ENCODE peak calls at places on chromosome X, in six cellular contexts. M, X, A, H, G and K are unnamed samples.

GRCh38 chrX:38891641-38892413 is 90.6 kb downstream of the MID1IP1 start:
- DNase-seq in M (no peak), X (no peak), A (no peak), H (no peak), G (no peak), K (no peak)

GRCh38 chrX:21821875-21822274 is 17.5 kb upstream of the MBTPS2 start:
- DNase-seq in M (no peak), X (no peak), A (no peak), H (peak), G (no peak), K (no peak)

GRCh38 chrX:14029425-14030247 is at the start of gene GEMIN8:
- DNase-seq in M (peak), X (peak), A (peak), H (peak), G (peak), K (peak)

GRCh38 chrX:88612870-88613329 is 134.1 kb upstream of the CPXCR1 start:
- DNase-seq in M (no peak), X (no peak), A (no peak), H (peak), G (no peak), K (no peak)

GRCh38 chrX:30620980-30621716 is 32.1 kb upstream of the GK start:
- DNase-seq in M (no peak), X (no peak), A (peak), H (no peak), G (no peak), K (peak)

GRCh38 chrX:107934262-107934661 is 47.9 kb downstream of the TEX13B start:
- DNase-seq in M (no peak), X (no peak), A (no peak), H (no peak), G (no peak), K (no peak)

GRCh38 chrX:48958635-48959094 is 1.3 kb upstream of the OTUD5 start:
- DNase-seq in M (peak), X (no peak), A (peak), H (peak), G (peak), K (peak)

GRCh38 chrX:50471390-50471789 is 765 bp upstream of the DGKK start:
- DNase-seq in M (no peak), X (peak), A (no peak), H (no peak), G (no peak), K (no peak)

GRCh38 chrX:154396948-154397887 is 959 bp upstream of the RPL10 start:
- DNase-seq in M (peak), X (peak), A (peak), H (peak), G (peak), K (peak)

GRCh38 chrX:11756354-11757318 is 1.4 kb upstream of the MSL3 start:
- DNase-seq in M (no peak), X (no peak), A (no peak), H (no peak), G (no peak), K (no peak)

GRCh38 chrX:123626962-123627361 is 105.9 kb downstream of the THOC2 start:
- DNase-seq in M (no peak), X (no peak), A (no peak), H (no peak), G (no peak), K (no peak)

GRCh38 chrX:153245288-153245731 is 66.2 kb downstream of the MAGEA1 start:
- DNase-seq in M (no peak), X (peak), A (peak), H (no peak), G (peak), K (no peak)

GRCh38 chrX:48957477-48957826 is at the start of gene OTUD5:
- DNase-seq in M (peak), X (no peak), A (peak), H (peak), G (no peak), K (peak)

GRCh38 chrX:54785901-54786300 is 12.2 kb downstream of the ITIH6 start:
- DNase-seq in M (peak), X (peak), A (peak), H (peak), G (no peak), K (peak)

GRCh38 chrX:72540318-72540717 is 32.3 kb downstream of the HDAC8 start:
- DNase-seq in M (no peak), X (no peak), A (peak), H (peak), G (peak), K (peak)

GRCh38 chrX:146906166-146906565 is 91.6 kb upstream of the CXorf51A start:
- DNase-seq in M (no peak), X (no peak), A (no peak), H (no peak), G (no peak), K (no peak)

GRCh38 chrX:16855363-16856075 is 14.6 kb downstream of the RBBP7 start:
- DNase-seq in M (no peak), X (no peak), A (no peak), H (no peak), G (no peak), K (no peak)

GRCh38 chrX:109856974-109857373 is 123.9 kb upstream of the ACSL4 start:
- DNase-seq in M (no peak), X (no peak), A (peak), H (peak), G (peak), K (peak)

GRCh38 chrX:413322-414201 is 26.9 kb upstream of the PPP2R3B start:
- DNase-seq in M (peak), X (peak), A (no peak), H (no peak), G (peak), K (no peak)

GRCh38 chrX:149286940-149287349 is 218.2 kb downstream of the IDS start:
- DNase-seq in M (peak), X (peak), A (peak), H (peak), G (peak), K (peak)

GRCh38 chrX:19046343-19047215 is 62.7 kb upstream of the PHKA2 start:
- DNase-seq in M (no peak), X (no peak), A (no peak), H (no peak), G (no peak), K (peak)

GRCh38 chrX:44010626-44011025 is 37.4 kb upstream of the NDP start:
- DNase-seq in M (no peak), X (no peak), A (no peak), H (no peak), G (no peak), K (no peak)

GRCh38 chrX:44012484-44013096 is 39.4 kb upstream of the NDP start:
- DNase-seq in M (no peak), X (no peak), A (no peak), H (no peak), G (peak), K (peak)

GRCh38 chrX:44016906-44017305 is 43.7 kb upstream of the NDP start:
- DNase-seq in M (no peak), X (no peak), A (no peak), H (no peak), G (no peak), K (no peak)

DNA sequence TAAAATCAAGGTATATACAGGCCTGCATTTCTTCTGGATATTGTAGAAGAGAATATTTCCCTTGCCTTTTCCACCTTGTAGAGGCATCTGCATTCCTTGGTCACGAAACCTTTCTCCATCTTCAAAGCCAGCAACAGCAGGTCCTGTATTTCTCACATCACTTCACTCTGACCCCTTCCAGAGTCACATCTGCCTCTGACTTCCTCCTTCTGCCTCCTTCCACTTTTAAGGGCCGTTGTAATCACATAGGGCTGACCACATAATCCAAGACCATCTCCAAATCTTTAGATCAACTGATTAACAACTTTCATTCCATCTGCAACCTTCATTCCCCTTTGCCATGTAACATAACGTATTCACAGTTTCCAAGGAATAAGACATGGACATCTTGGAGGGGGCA is 38.3 kb upstream of the NDP start:
- DNase-seq in M (no peak), X (no peak), A (no peak), H (no peak), G (no peak), K (no peak)
- TF ChIP-seq JUN in M (no peak), X (no peak), A (no peak), H (no peak), G (no peak), K (no peak)

GRCh38 chrX:132758778-132759177 is 199.7 kb downstream of the HS6ST2 start:
- DNase-seq in M (no peak), X (no peak), A (no peak), H (no peak), G (no peak), K (no peak)

GRCh38 chrX:132751043-132751690 is 207.3 kb downstream of the HS6ST2 start:
- DNase-seq in M (no peak), X (peak), A (no peak), H (no peak), G (no peak), K (no peak)

DNA sequence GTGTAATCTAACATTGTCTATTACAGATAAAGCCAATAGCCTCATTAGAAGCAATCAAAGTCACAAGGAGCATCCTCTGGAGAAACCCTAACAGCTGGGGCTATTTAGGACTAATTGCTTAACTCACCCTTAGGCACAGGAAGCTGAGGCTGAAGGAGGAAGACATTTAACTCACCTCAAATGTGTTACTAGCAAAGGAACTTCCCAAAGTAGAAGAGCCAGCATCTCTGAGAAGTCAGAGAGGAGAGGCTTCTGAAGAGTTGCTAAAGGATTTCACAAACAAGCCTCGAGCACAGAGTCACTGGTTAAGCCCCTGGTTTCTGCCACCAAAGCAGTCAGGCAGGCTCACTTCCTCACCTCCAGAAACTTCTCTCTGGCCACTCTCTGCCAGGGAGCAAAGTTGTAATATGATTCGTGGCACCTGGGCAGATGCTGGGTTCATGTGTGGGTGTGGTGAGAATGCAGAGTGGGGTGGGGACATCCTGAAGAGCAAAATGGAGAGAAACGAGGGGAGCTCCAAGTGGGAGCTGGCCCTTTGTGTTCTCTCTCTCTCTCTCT is 201.3 kb downstream of the HS6ST2 start:
- DNase-seq in M (no peak), X (no peak), A (no peak), H (no peak), G (no peak), K (no peak)
- TF ChIP-seq JUN in M (no peak), X (no peak), A (no peak), H (no peak), G (no peak), K (no peak)

GRCh38 chrX:96566856-96567255 is 117.8 kb upstream of the DIAPH2 start:
- DNase-seq in M (no peak), X (no peak), A (no peak), H (no peak), G (no peak), K (no peak)

GRCh38 chrX:96568088-96568487 is 116.6 kb upstream of the DIAPH2 start:
- DNase-seq in M (no peak), X (no peak), A (no peak), H (no peak), G (no peak), K (no peak)

GRCh38 chrX:96569034-96569433 is 115.6 kb upstream of the DIAPH2 start:
- DNase-seq in M (no peak), X (no peak), A (no peak), H (no peak), G (no peak), K (no peak)

GRCh38 chrX:96564595-96564994 is 120.0 kb upstream of the DIAPH2 start:
- DNase-seq in M (no peak), X (no peak), A (no peak), H (no peak), G (no peak), K (no peak)

DNA sequence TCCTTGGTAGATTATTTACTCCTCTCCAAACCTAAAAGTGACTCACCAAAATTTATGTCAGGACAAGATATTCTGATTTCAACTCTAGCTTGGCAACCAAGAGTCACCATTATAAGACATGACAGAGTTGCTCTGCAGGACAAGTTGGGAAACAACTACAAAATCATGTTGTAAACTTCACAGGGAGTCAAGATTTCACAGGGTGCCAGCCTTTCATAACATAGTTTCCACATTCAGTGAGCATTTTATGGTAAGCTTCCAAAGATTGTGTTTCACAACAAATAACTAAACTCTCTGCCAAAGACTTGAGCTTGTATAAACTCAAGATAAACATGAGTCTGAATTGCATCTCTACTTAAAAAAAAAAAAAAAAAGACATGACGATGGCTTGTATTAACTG is 121.0 kb upstream of the DIAPH2 start:
- DNase-seq in M (no peak), X (no peak), A (no peak), H (no peak), G (no peak), K (peak)
- TF ChIP-seq JUN in M (no peak), X (no peak), A (no peak), H (no peak), G (no peak), K (no peak)

GRCh38 chrX:119121341-119121740 is 6.3 kb downstream of the KIAA1210 start:
- DNase-seq in M (no peak), X (no peak), A (no peak), H (no peak), G (no peak), K (no peak)

DNA sequence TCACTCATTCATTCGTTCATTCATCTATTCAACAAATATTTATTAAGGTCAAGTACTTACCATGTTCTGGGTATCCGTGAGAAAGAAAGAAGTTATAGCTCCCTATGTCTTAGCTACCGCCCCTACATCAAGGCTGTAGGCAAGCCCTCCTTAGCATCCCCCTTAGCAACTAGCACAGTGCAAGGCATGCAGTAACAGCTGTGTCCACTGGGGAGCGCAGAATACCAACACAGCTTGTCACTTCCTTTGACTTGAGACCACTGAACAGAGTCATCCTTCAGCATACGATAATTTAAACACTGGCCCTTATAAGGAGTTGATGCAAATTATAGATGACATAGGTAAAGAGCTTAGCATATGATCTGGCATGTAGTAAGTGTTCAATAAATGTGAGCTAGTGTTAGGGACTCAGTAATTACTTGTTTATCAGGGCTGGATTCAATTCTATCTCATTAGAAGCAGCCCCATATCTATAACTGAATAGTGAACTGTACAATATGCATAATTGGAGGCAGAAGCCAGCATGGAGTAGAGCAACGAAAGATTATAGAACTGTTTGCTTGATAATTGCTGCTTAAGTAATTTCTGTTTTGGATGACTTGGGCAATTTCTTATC is 8.7 kb downstream of the KIAA1210 start:
- DNase-seq in M (peak), X (peak), A (peak), H (peak), G (peak), K (peak)
- TF ChIP-seq JUN in M (no peak), X (no peak), A (no peak), H (no peak), G (no peak), K (no peak)

GRCh38 chrX:151789179-151789800 is 54.7 kb downstream of the CNGA2 start:
- DNase-seq in M (no peak), X (no peak), A (peak), H (no peak), G (peak), K (peak)
- TF ChIP-seq JUN in M (no peak), X (no peak), A (no peak), H (no peak), G (no peak), K (no peak)

GRCh38 chrX:74107666-74108065 is 196.3 kb upstream of the ZCCHC13 start:
- DNase-seq in M (no peak), X (no peak), A (no peak), H (no peak), G (no peak), K (no peak)

DNA sequence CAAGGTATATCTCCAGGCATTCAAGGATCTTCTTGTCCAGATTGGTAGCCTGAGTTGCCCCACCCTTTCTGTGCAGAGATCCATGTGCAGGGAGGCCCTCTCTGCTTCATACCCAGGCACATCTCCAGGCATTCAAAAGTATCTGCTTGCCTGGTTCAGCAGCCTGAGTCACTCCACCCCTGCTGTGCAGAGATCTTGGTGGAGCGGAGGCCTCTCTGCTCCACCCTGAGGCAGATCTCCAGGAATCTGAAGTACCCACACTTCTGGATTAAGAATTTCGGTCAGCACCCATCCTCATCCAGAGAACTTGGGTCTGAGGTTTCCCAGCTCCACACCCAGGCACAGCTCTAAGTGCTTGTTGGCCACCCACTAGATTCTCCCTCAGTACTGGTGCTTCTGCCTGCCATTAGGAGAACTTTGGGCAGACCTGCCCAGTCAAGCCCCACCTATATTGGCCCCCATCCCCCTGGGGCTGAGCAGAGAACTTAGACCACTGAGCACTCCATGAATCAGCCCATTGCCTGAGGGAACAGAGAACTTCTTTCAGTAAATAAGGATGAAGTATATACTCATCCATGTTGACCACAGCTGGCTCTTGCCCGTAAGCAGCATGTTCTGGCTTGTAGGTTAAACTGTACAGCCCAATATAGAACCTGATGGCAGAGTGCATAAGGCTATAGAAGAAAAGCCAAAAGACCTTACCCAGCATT is 199.5 kb upstream of the ZCCHC13 start:
- DNase-seq in M (no peak), X (no peak), A (no peak), H (no peak), G (no peak), K (no peak)
- TF ChIP-seq JUN in M (no peak), X (no peak), A (no peak), H (no peak), G (no peak), K (no peak)

GRCh38 chrX:40201486-40201885 is 103.7 kb upstream of the BCOR start:
- DNase-seq in M (no peak), X (no peak), A (no peak), H (no peak), G (no peak), K (no peak)

GRCh38 chrX:40197071-40197470 is 99.3 kb upstream of the BCOR start:
- DNase-seq in M (no peak), X (no peak), A (peak), H (no peak), G (no peak), K (no peak)

GRCh38 chrX:40195368-40195767 is 97.6 kb upstream of the BCOR start:
- DNase-seq in M (no peak), X (no peak), A (no peak), H (no peak), G (no peak), K (no peak)

GRCh38 chrX:40202456-40202855 is 104.7 kb upstream of the BCOR start:
- DNase-seq in M (no peak), X (no peak), A (no peak), H (no peak), G (no peak), K (no peak)

DNA sequence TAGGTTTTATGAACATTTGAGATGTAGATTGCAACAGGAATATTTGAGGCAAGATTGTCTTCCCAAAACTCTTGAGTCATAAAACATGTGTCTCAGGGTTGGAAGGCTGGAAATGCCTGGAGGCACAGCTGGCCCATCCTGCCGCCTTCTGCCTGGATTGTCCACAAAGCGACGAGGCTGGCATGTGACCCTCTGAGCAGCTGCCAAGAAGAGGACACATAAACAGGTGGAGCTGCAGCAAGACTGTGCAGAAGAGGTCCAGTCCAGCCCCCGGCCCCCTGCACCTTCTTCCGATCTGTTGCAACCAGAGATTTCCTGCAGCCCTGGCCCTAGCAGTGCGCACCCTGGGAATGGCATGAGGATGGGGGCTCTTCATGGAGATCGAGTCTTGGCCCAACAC is 101.9 kb upstream of the BCOR start:
- DNase-seq in M (no peak), X (no peak), A (no peak), H (no peak), G (no peak), K (no peak)
- TF ChIP-seq JUN in M (no peak), X (no peak), A (no peak), H (no peak), G (no peak), K (no peak)

GRCh38 chrX:130805906-130806305 is 97.1 kb downstream of the ENOX2 start:
- DNase-seq in M (no peak), X (no peak), A (no peak), H (no peak), G (no peak), K (no peak)

GRCh38 chrX:130803537-130803936 is 99.5 kb downstream of the ENOX2 start:
- DNase-seq in M (no peak), X (no peak), A (no peak), H (no peak), G (no peak), K (no peak)

GRCh38 chrX:130799393-130799792 is 103.6 kb downstream of the ENOX2 start:
- DNase-seq in M (no peak), X (no peak), A (no peak), H (no peak), G (peak), K (no peak)

GRCh38 chrX:130801901-130802300 is 101.1 kb downstream of the ENOX2 start:
- DNase-seq in M (no peak), X (no peak), A (peak), H (peak), G (no peak), K (no peak)
- TF ChIP-seq JUN in M (no peak), X (no peak), A (no peak), H (no peak), G (no peak), K (no peak)